ENCODE peak calls at places on chromosomes 5 and 9, in six cellular contexts. L is K562, E is HCT116, D is GM12878, K is H1, X is HepG2. Q is an unnamed sample.
A peak's percentile ranks its signal among the peaks of the same experiment; 100 is the strongest.

GRCh38 chr5:168377525-168377924 is 86.1 kb downstream of the WWC1 start:
- DNase-seq in L (no peak), X (no peak), D (peak; percentile 4), E (no peak), K (no peak), Q (no peak)

GRCh38 chr5:65900746-65901145 is 25.6 kb upstream of the ERBIN start:
- DNase-seq in L (no peak), X (no peak), E (no peak), D (no peak), K (no peak), Q (no peak)

GRCh38 chr5:132250547-132250946 is 6.9 kb upstream of the PDLIM4 start:
- DNase-seq in E (no peak), K (no peak), X (no peak), L (no peak), D (no peak), Q (no peak)

GRCh38 chr5:86671536-86671935 is 53.8 kb downstream of the COX7C start:
- DNase-seq in D (no peak), X (no peak), E (no peak), K (no peak), L (no peak), Q (no peak)

GRCh38 chr9:7739595-7739994 is 60.0 kb downstream of the DMAC1 start:
- DNase-seq in E (no peak), K (no peak), L (no peak), D (no peak), X (no peak), Q (no peak)

GRCh38 chr9:134558124-134558805 is 83.3 kb upstream of the COL5A1 start:
- DNase-seq in E (no peak), D (no peak), K (no peak), L (no peak), X (no peak), Q (no peak)

GRCh38 chr9:132651259-132651658 is 18.5 kb downstream of the DDX31 start:
- DNase-seq in L (no peak), K (no peak), D (no peak), X (no peak), E (no peak), Q (no peak)

GRCh38 chr9:131098391-131099087 is 2.2 kb downstream of the AIF1L start:
- DNase-seq in X (no peak), K (no peak), E (no peak), D (no peak), L (peak; percentile 81), Q (no peak)

GRCh38 chr5:53128481-53128880 is 18.9 kb upstream of the MOCS2 start:
- DNase-seq in K (no peak), E (no peak), L (no peak), X (no peak), D (no peak), Q (no peak)

DNA sequence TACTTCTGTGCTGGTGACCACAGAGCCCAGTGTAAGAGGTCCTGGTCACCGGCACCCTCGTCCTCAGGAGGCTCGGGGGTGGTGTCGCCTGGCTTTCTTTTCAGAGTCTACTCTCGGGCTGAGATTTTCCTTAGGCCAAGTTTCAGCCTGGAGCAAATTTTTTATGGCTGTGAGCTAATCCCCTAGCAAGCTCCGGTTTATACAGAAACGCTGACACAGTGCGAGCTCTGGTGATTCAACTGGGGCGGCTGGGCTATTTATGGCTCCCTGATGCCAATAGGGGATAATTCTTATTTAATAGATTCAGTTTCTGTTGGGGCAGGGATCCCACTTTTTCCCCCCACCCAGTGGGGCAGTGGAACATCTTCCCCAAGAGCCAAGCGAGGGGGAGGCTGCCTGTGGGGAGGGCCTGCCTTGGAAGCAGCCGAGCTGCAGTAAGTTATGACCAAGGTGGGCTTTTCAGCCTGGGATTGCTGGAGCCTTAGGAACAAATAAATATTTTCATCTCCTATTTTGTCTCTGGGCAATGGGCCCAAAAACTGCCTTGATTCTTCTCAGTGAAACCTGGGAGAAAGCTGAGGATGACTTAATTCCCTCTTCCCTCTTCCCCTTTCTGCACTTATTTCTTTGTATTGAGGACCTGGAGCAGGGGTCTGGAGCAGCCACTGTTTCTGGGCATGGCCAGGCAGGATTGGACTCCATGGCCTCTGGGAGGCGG is 129.0 kb downstream of the MACROH2A1 start:
- DNase-seq in K (no peak), L (no peak), D (no peak), E (no peak), X (no peak), Q (no peak)
- TF ChIP-seq ZNF274 in K (no peak), L (no peak), D (no peak), E (no peak), X (no peak), Q (no peak)

GRCh38 chr9:31034311-31034710 is 1350.1 kb upstream of the ACO1 start:
- DNase-seq in X (peak; percentile 7), L (no peak), D (no peak), K (no peak), E (no peak), Q (no peak)
- TF ChIP-seq ZNF274 in X (no peak), L (no peak), D (no peak), K (no peak), E (no peak), Q (no peak)

GRCh38 chr9:28779240-28779639 is 1206.0 kb upstream of the C9orf72 start:
- DNase-seq in K (no peak), D (no peak), E (no peak), L (no peak), X (no peak), Q (no peak)
- TF ChIP-seq ZNF274 in K (no peak), D (no peak), E (no peak), L (no peak), X (no peak), Q (no peak)

GRCh38 chr5:135481387-135481786 is 29.2 kb upstream of the TIFAB start:
- DNase-seq in E (no peak), X (no peak), K (no peak), L (peak; percentile 36), D (no peak), Q (no peak)

GRCh38 chr5:135484563-135485157 is 32.5 kb upstream of the TIFAB start:
- DNase-seq in E (no peak), D (no peak), X (no peak), K (no peak), L (no peak), Q (no peak)

GRCh38 chr5:135481908-135482307 is 29.8 kb upstream of the TIFAB start:
- DNase-seq in D (no peak), L (no peak), X (no peak), K (no peak), E (no peak), Q (no peak)

GRCh38 chr5:135483254-135483653 is 31.1 kb upstream of the TIFAB start:
- DNase-seq in K (no peak), D (no peak), E (no peak), X (no peak), L (no peak), Q (no peak)

DNA sequence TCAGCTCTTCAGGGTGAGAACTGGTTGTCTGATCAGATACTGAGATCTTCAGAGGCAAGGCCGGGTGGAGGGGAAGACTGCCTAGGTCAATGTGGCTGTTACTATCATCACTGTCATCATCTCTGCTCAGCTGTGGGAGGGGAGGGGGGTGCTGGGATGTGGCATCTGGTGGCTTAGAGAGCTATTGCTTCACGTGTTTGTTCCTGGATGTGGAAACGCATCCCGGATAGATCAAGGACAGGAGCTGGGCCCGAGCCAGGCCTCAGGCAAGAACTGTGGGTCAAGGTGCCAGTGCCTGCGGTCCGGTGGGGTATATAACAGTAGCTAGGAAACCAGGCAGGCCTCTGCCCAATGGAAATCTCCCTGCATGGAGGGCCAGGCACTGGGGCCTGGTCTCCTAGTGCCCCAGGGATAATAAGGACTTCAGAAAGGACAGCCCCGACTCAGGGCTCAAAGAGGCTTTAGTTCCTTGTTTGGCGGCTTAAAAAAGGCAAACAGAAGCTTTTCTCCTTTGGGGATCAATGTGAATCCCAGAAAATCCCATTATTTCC is 30.3 kb upstream of the TIFAB start:
- DNase-seq in E (no peak), L (peak; percentile 61), D (no peak), X (peak; percentile 94), K (no peak), Q (no peak)
- TF ChIP-seq ZNF274 in E (no peak), L (no peak), D (no peak), X (no peak), K (no peak), Q (no peak)

GRCh38 chr9:110601098-110601497 is 21.6 kb upstream of the SVEP1 start:
- DNase-seq in L (no peak), X (no peak), E (no peak), K (no peak), D (no peak), Q (no peak)

GRCh38 chr9:110604101-110604710 is 24.7 kb upstream of the SVEP1 start:
- DNase-seq in D (no peak), X (no peak), L (no peak), K (no peak), E (no peak), Q (no peak)

GRCh38 chr9:110602281-110602680 is 22.7 kb upstream of the SVEP1 start:
- DNase-seq in K (no peak), L (no peak), X (no peak), D (no peak), E (no peak), Q (no peak)

GRCh38 chr9:110599468-110599867 is 19.9 kb upstream of the SVEP1 start:
- DNase-seq in E (no peak), K (peak; percentile 46), D (no peak), L (no peak), X (no peak), Q (peak; percentile 60)
- TF ChIP-seq ZNF274 in E (no peak), K (no peak), D (no peak), L (no peak), X (no peak), Q (no peak)

GRCh38 chr5:143393516-143393915 is 10.0 kb downstream of the NR3C1 start:
- DNase-seq in X (no peak), L (no peak), K (no peak), D (no peak), E (no peak), Q (no peak)

GRCh38 chr5:143397302-143398052 is 6.0 kb downstream of the NR3C1 start:
- DNase-seq in E (no peak), X (peak; percentile 49), K (no peak), L (no peak), D (no peak), Q (no peak)

GRCh38 chr5:143398053-143398355 is 5.5 kb downstream of the NR3C1 start:
- DNase-seq in X (no peak), K (no peak), E (no peak), D (no peak), L (no peak), Q (no peak)

GRCh38 chr5:143396353-143396940 is 7.0 kb downstream of the NR3C1 start:
- DNase-seq in L (no peak), D (no peak), X (no peak), K (no peak), E (no peak), Q (no peak)

DNA sequence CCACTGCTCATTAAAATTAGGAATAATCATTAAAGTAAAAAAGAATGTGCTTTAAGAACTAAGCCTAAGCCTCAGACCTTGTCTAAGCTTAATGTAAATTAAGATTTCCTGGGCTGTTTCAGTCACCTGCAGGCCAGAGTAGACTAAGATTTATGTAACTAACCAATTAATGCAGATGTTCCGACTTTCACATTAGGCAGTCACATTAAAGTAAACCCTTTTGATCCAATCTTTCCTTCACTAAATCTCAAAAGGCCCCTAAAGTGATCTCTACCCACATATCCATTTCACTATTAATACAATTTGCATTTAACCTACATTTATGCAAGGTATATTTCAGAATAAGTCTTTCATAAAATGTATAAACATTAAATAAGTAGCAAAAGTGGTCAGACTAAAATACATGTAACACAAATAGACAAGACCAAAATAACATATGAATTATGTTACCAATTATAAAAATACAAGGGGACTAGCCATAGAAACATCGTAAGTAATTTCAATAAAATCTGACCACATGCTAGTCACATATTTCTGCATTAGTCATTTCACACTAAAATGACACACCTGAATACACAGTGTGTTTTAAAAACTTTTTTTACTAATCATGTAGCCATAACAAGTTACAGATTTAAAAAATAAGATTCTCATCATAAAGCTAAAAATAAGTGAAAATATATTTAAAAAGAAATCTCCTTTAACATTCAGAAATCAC is 7.7 kb downstream of the NR3C1 start:
- DNase-seq in L (no peak), K (no peak), E (no peak), D (no peak), X (no peak), Q (no peak)
- TF ChIP-seq ZNF274 in L (no peak), K (no peak), E (no peak), D (no peak), X (no peak), Q (no peak)